ENCODE peak calls at places on chromosomes 3 and 15, in eight cellular contexts. One of them, this sample, is unnamed. For H3K4me1, the result is how much of the 10 kb centered on the place peaks cover.

GRCh38 chr15:47944911-47945310 is 175.9 kb upstream of the SLC24A5 start:
- DNase-seq in hepatocyte: no peak
- DNase-seq in mesenchymal stem cell: no peak
- DNase-seq in fibroblast of lung: no peak
- DNase-seq in keratinocyte: no peak
- DNase-seq in PC-9: no peak
- DNase-seq in GM23338: no peak
- DNase-seq in OCI-LY7: no peak
- DNase-seq in this sample: no peak

GRCh38 chr3:119352235-119352634 is 58.1 kb downstream of the ARHGAP31 start:
- DNase-seq in hepatocyte: no peak
- DNase-seq in keratinocyte: no peak
- DNase-seq in OCI-LY7: peak
- DNase-seq in GM23338: no peak
- DNase-seq in fibroblast of lung: peak
- DNase-seq in mesenchymal stem cell: no peak
- DNase-seq in PC-9: peak
- DNase-seq in this sample: peak

GRCh38 chr3:129230311-129231019 is 18.9 kb upstream of the COPG1 start:
- DNase-seq in PC-9: peak
- DNase-seq in keratinocyte: peak
- DNase-seq in mesenchymal stem cell: peak
- DNase-seq in OCI-LY7: no peak
- DNase-seq in hepatocyte: no peak
- DNase-seq in GM23338: no peak
- DNase-seq in fibroblast of lung: peak
- DNase-seq in this sample: no peak

GRCh38 chr15:31238906-31239305 is 87.7 kb upstream of the KLF13 start:
- DNase-seq in hepatocyte: no peak
- DNase-seq in GM23338: no peak
- DNase-seq in PC-9: no peak
- DNase-seq in fibroblast of lung: no peak
- DNase-seq in mesenchymal stem cell: no peak
- DNase-seq in keratinocyte: no peak
- DNase-seq in OCI-LY7: peak
- DNase-seq in this sample: no peak

GRCh38 chr15:68609618-68610017 is 30.8 kb downstream of the CORO2B start:
- DNase-seq in GM23338: no peak
- DNase-seq in OCI-LY7: no peak
- DNase-seq in PC-9: no peak
- DNase-seq in fibroblast of lung: no peak
- DNase-seq in keratinocyte: no peak
- DNase-seq in mesenchymal stem cell: peak
- DNase-seq in hepatocyte: no peak
- DNase-seq in this sample: no peak

GRCh38 chr3:82157952-82158351 is 396.5 kb upstream of the GBE1 start:
- DNase-seq in PC-9: no peak
- DNase-seq in mesenchymal stem cell: peak
- DNase-seq in GM23338: no peak
- DNase-seq in keratinocyte: no peak
- DNase-seq in fibroblast of lung: peak
- DNase-seq in hepatocyte: no peak
- DNase-seq in OCI-LY7: no peak
- DNase-seq in this sample: no peak

GRCh38 chr3:42831321-42831713 is 22.1 kb downstream of the ACKR2 start:
- DNase-seq in OCI-LY7: peak
- DNase-seq in keratinocyte: no peak
- DNase-seq in mesenchymal stem cell: peak
- DNase-seq in hepatocyte: peak
- DNase-seq in GM23338: peak
- DNase-seq in PC-9: no peak
- DNase-seq in fibroblast of lung: peak
- DNase-seq in this sample: peak

GRCh38 chr15:74428442-74428787 is 5.3 kb downstream of the SEMA7A start:
- DNase-seq in mesenchymal stem cell: no peak
- DNase-seq in fibroblast of lung: no peak
- DNase-seq in GM23338: no peak
- DNase-seq in keratinocyte: no peak
- DNase-seq in hepatocyte: no peak
- DNase-seq in OCI-LY7: no peak
- DNase-seq in PC-9: no peak
- DNase-seq in this sample: no peak

GRCh38 chr3:185317674-185318073 is 45.3 kb upstream of the MAP3K13 start:
- DNase-seq in keratinocyte: no peak
- DNase-seq in hepatocyte: no peak
- DNase-seq in fibroblast of lung: peak
- DNase-seq in OCI-LY7: no peak
- DNase-seq in PC-9: peak
- DNase-seq in GM23338: no peak
- DNase-seq in mesenchymal stem cell: no peak
- DNase-seq in this sample: peak

GRCh38 chr3:127825764-127826163 is 3.4 kb upstream of the MGLL start:
- DNase-seq in hepatocyte: no peak
- DNase-seq in OCI-LY7: no peak
- DNase-seq in keratinocyte: no peak
- DNase-seq in mesenchymal stem cell: no peak
- DNase-seq in fibroblast of lung: no peak
- DNase-seq in PC-9: no peak
- DNase-seq in GM23338: no peak
- DNase-seq in this sample: no peak

GRCh38 chr3:36926292-36926897 is 18.5 kb downstream of the TRANK1 start:
- DNase-seq in keratinocyte: no peak
- DNase-seq in GM23338: no peak
- DNase-seq in mesenchymal stem cell: no peak
- DNase-seq in hepatocyte: no peak
- DNase-seq in fibroblast of lung: no peak
- DNase-seq in OCI-LY7: no peak
- DNase-seq in PC-9: no peak
- DNase-seq in this sample: no peak

GRCh38 chr3:178277605-178278004 is 258.6 kb upstream of the KCNMB2 start:
- DNase-seq in OCI-LY7: no peak
- DNase-seq in PC-9: no peak
- DNase-seq in keratinocyte: no peak
- DNase-seq in GM23338: no peak
- DNase-seq in mesenchymal stem cell: no peak
- DNase-seq in fibroblast of lung: peak
- DNase-seq in hepatocyte: no peak
- DNase-seq in this sample: no peak

GRCh38 chr3:30618508-30618907 is 12.1 kb downstream of the TGFBR2 start:
- DNase-seq in OCI-LY7: peak
- DNase-seq in PC-9: no peak
- DNase-seq in mesenchymal stem cell: no peak
- DNase-seq in hepatocyte: no peak
- DNase-seq in keratinocyte: no peak
- DNase-seq in fibroblast of lung: no peak
- DNase-seq in GM23338: no peak
- DNase-seq in this sample: no peak

GRCh38 chr3:30619318-30619717 is 12.9 kb downstream of the TGFBR2 start:
- DNase-seq in keratinocyte: no peak
- DNase-seq in PC-9: no peak
- DNase-seq in OCI-LY7: no peak
- DNase-seq in mesenchymal stem cell: no peak
- DNase-seq in fibroblast of lung: no peak
- DNase-seq in GM23338: no peak
- DNase-seq in hepatocyte: no peak
- DNase-seq in this sample: no peak

GRCh38 chr3:30616347-30617027 is 10.1 kb downstream of the TGFBR2 start:
- DNase-seq in mesenchymal stem cell: no peak
- DNase-seq in PC-9: no peak
- DNase-seq in keratinocyte: no peak
- DNase-seq in OCI-LY7: no peak
- DNase-seq in fibroblast of lung: no peak
- DNase-seq in hepatocyte: no peak
- DNase-seq in GM23338: no peak
- DNase-seq in this sample: no peak

GRCh38 chr3:30617069-30617468 is 10.7 kb downstream of the TGFBR2 start:
- DNase-seq in fibroblast of lung: no peak
- DNase-seq in hepatocyte: no peak
- DNase-seq in OCI-LY7: no peak
- DNase-seq in PC-9: no peak
- DNase-seq in mesenchymal stem cell: no peak
- DNase-seq in GM23338: no peak
- DNase-seq in keratinocyte: no peak
- DNase-seq in this sample: no peak

DNA sequence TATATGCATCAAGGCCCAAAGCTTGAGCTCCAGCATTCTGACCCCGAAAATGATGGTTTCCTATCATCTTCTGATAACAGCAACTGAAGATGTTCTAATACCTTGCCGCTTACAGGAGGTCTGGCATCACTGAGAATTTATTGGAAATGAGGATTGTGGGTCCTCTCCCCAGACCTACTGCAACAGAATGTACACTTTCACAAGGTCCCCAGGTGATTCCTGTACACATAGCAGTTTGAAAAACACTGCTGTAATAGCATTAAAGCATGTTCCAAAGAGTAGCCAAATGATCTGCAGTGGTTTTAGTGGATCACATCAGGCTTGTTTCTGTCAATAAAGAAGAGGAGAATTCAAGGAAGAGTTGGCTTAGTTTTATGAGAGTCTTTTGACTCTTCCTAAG is 11.3 kb downstream of the TGFBR2 start:
- DNase-seq in hepatocyte: no peak
- DNase-seq in GM23338: no peak
- DNase-seq in mesenchymal stem cell: no peak
- DNase-seq in keratinocyte: no peak
- DNase-seq in OCI-LY7: no peak
- DNase-seq in PC-9: no peak
- DNase-seq in fibroblast of lung: no peak
- DNase-seq in this sample: no peak
- H3K4me1 ChIP-seq in hepatocyte: under half
- H3K4me1 ChIP-seq in GM23338: under half
- H3K4me1 ChIP-seq in mesenchymal stem cell: under half
- H3K4me1 ChIP-seq in keratinocyte: under half
- H3K4me1 ChIP-seq in OCI-LY7: half or more
- H3K4me1 ChIP-seq in PC-9: under half
- H3K4me1 ChIP-seq in fibroblast of lung: under half
- H3K4me1 ChIP-seq in this sample: under half

GRCh38 chr3:32562640-32563039 is 8.0 kb downstream of the DYNC1LI1 start:
- DNase-seq in hepatocyte: no peak
- DNase-seq in PC-9: no peak
- DNase-seq in GM23338: no peak
- DNase-seq in OCI-LY7: no peak
- DNase-seq in mesenchymal stem cell: no peak
- DNase-seq in keratinocyte: no peak
- DNase-seq in fibroblast of lung: no peak
- DNase-seq in this sample: no peak
- H3K4me2 ChIP-seq in hepatocyte: no peak
- H3K4me2 ChIP-seq in PC-9: no peak
- H3K4me2 ChIP-seq in GM23338: no peak
- H3K4me2 ChIP-seq in OCI-LY7: no peak
- H3K4me2 ChIP-seq in mesenchymal stem cell: no peak
- H3K4me2 ChIP-seq in keratinocyte: no peak
- H3K4me2 ChIP-seq in fibroblast of lung: no peak
- H3K4me2 ChIP-seq in this sample: no peak

DNA sequence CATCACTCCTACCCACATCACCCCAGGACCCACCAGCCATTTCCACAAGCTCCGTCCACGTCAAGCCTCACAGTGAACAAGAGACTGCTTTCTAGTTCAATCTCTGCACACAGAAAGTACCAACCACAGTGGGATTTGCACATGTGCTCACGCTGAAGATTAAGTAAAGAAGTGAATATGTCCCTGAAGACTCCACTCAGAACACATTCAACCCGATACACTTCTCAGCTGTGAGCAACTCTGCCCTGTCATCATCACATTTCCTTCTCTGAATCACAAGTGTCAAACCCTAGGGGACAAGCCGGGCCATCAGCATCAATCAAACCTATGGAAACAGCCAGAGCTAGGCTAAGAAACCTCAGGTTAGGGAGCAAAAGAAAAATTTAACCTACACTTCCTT is 1.9 kb downstream of the STIMATE start:
- DNase-seq in hepatocyte: no peak
- DNase-seq in PC-9: no peak
- DNase-seq in GM23338: no peak
- DNase-seq in mesenchymal stem cell: no peak
- DNase-seq in OCI-LY7: no peak
- DNase-seq in fibroblast of lung: no peak
- DNase-seq in keratinocyte: no peak
- DNase-seq in this sample: no peak
- H3K4me1 ChIP-seq in hepatocyte: under half
- H3K4me1 ChIP-seq in PC-9: under half
- H3K4me1 ChIP-seq in GM23338: under half
- H3K4me1 ChIP-seq in mesenchymal stem cell: under half
- H3K4me1 ChIP-seq in OCI-LY7: under half
- H3K4me1 ChIP-seq in fibroblast of lung: under half
- H3K4me1 ChIP-seq in keratinocyte: under half
- H3K4me1 ChIP-seq in this sample: under half

GRCh38 chr3:143901105-143901504 is 52.8 kb upstream of the SLC9A9 start:
- DNase-seq in keratinocyte: peak
- DNase-seq in OCI-LY7: no peak
- DNase-seq in mesenchymal stem cell: peak
- DNase-seq in PC-9: no peak
- DNase-seq in hepatocyte: no peak
- DNase-seq in GM23338: no peak
- DNase-seq in fibroblast of lung: peak
- DNase-seq in this sample: no peak
- H3K4me2 ChIP-seq in keratinocyte: peak
- H3K4me2 ChIP-seq in OCI-LY7: no peak
- H3K4me2 ChIP-seq in mesenchymal stem cell: no peak
- H3K4me2 ChIP-seq in PC-9: no peak
- H3K4me2 ChIP-seq in hepatocyte: no peak
- H3K4me2 ChIP-seq in GM23338: no peak
- H3K4me2 ChIP-seq in fibroblast of lung: peak
- H3K4me2 ChIP-seq in this sample: no peak

GRCh38 chr15:45457641-45458539 is 64.7 kb downstream of the SLC30A4 start:
- DNase-seq in keratinocyte: peak
- DNase-seq in OCI-LY7: peak
- DNase-seq in PC-9: peak
- DNase-seq in hepatocyte: peak
- DNase-seq in GM23338: peak
- DNase-seq in fibroblast of lung: peak
- DNase-seq in mesenchymal stem cell: peak
- DNase-seq in this sample: peak

GRCh38 chr15:45457215-45457614 is 65.3 kb downstream of the SLC30A4 start:
- DNase-seq in fibroblast of lung: no peak
- DNase-seq in PC-9: no peak
- DNase-seq in mesenchymal stem cell: no peak
- DNase-seq in OCI-LY7: no peak
- DNase-seq in keratinocyte: no peak
- DNase-seq in GM23338: peak
- DNase-seq in hepatocyte: no peak
- DNase-seq in this sample: no peak

GRCh38 chr15:45458746-45459403 is 63.7 kb downstream of the SLC30A4 start:
- DNase-seq in OCI-LY7: peak
- DNase-seq in keratinocyte: no peak
- DNase-seq in PC-9: no peak
- DNase-seq in fibroblast of lung: peak
- DNase-seq in GM23338: peak
- DNase-seq in mesenchymal stem cell: peak
- DNase-seq in hepatocyte: peak
- DNase-seq in this sample: peak

GRCh38 chr15:45454825-45455224 is 67.7 kb downstream of the SLC30A4 start:
- DNase-seq in keratinocyte: peak
- DNase-seq in OCI-LY7: peak
- DNase-seq in hepatocyte: peak
- DNase-seq in PC-9: peak
- DNase-seq in GM23338: no peak
- DNase-seq in mesenchymal stem cell: peak
- DNase-seq in fibroblast of lung: peak
- DNase-seq in this sample: peak

GRCh38 chr15:45456212-45457106 is 66.1 kb downstream of the SLC30A4 start:
- DNase-seq in hepatocyte: peak
- DNase-seq in PC-9: peak
- DNase-seq in mesenchymal stem cell: peak
- DNase-seq in GM23338: no peak
- DNase-seq in keratinocyte: peak
- DNase-seq in fibroblast of lung: peak
- DNase-seq in OCI-LY7: no peak
- DNase-seq in this sample: no peak
- H3K4me1 ChIP-seq in hepatocyte: under half
- H3K4me1 ChIP-seq in PC-9: under half
- H3K4me1 ChIP-seq in mesenchymal stem cell: under half
- H3K4me1 ChIP-seq in GM23338: under half
- H3K4me1 ChIP-seq in keratinocyte: under half
- H3K4me1 ChIP-seq in fibroblast of lung: under half
- H3K4me1 ChIP-seq in OCI-LY7: under half
- H3K4me1 ChIP-seq in this sample: under half